ENCODE peak calls at places on chromosomes 6 and 20, in four cellular contexts. C, V, W and Z are unnamed samples.

GRCh38 chr20:3935295-3935955 is 46.2 kb downstream of the PANK2 start:
- DNase-seq in C (peak; percentile 54), V (no peak), W (no peak), Z (no peak)

GRCh38 chr6:116012471-116012949 is 48.2 kb downstream of the FRK start:
- DNase-seq in C (peak; percentile 58), V (no peak), W (no peak), Z (no peak)

GRCh38 chr6:104325341-104326172 is 534.2 kb downstream of the HACE1 start:
- DNase-seq in C (peak; percentile 58), V (no peak), W (peak; percentile 8), Z (peak; percentile 5)

GRCh38 chr6:42112351-42112750 is 30.1 kb downstream of the C6orf132 start:
- DNase-seq in C (no peak), V (no peak), W (no peak), Z (no peak)

GRCh38 chr6:13423292-13423691 is 64.1 kb downstream of the GFOD1 start:
- DNase-seq in C (no peak), V (no peak), W (no peak), Z (no peak)

GRCh38 chr20:2330090-2330695 is 34.4 kb downstream of the TGM3 start:
- DNase-seq in C (no peak), V (no peak), W (no peak), Z (no peak)

GRCh38 chr6:133568970-133569889 is 319.7 kb upstream of the TCF21 start:
- DNase-seq in C (peak; percentile 81), V (no peak), W (peak; percentile 51), Z (no peak)

GRCh38 chr6:31651602-31652191 is 764 bp downstream of the BAG6 start:
- DNase-seq in C (peak; percentile 84), V (no peak), W (peak; percentile 78), Z (no peak)

GRCh38 chr6:7312616-7313504 is at the start of gene SSR1:
- DNase-seq in C (peak; percentile 98), V (peak; percentile 79), W (peak; percentile 96), Z (peak; percentile 96)

GRCh38 chr6:35071347-35071994 is 69.7 kb downstream of the TCP11 start:
- DNase-seq in C (no peak), V (no peak), W (no peak), Z (no peak)

GRCh38 chr20:4978050-4978918 is 23.0 kb downstream of the SLC23A2 start:
- DNase-seq in C (peak; percentile 60), V (no peak), W (no peak), Z (no peak)

GRCh38 chr20:37494796-37495195 is 26.3 kb upstream of the NNAT start:
- DNase-seq in C (no peak), V (no peak), W (no peak), Z (no peak)

GRCh38 chr20:32553618-32554017 is 31.5 kb downstream of the NOL4L start:
- DNase-seq in C (no peak), V (no peak), W (no peak), Z (no peak)

GRCh38 chr20:59437601-59438031 is 137.2 kb downstream of the EDN3 start:
- DNase-seq in C (no peak), V (no peak), W (no peak), Z (no peak)

GRCh38 chr6:79188885-79189505 is 45.5 kb downstream of the HMGN3 start:
- DNase-seq in C (peak; percentile 52), V (no peak), W (no peak), Z (no peak)

GRCh38 chr6:30915591-30915946 is 1.5 kb downstream of the VARS2 start:
- DNase-seq in C (peak; percentile 83), V (no peak), W (peak; percentile 21), Z (peak; percentile 67)

GRCh38 chr6:154938245-154938583 is 56.9 kb upstream of the TIAM2 start:
- DNase-seq in C (no peak), V (no peak), W (no peak), Z (no peak)

GRCh38 chr20:3543901-3544507 is 73.2 kb downstream of the ATRN start:
- DNase-seq in C (no peak), V (no peak), W (no peak), Z (no peak)

GRCh38 chr6:44630125-44631028 is 242.9 kb downstream of the CDC5L start:
- DNase-seq in C (peak; percentile 78), V (no peak), W (peak; percentile 50), Z (peak; percentile 44)

GRCh38 chr6:14981960-14982359 is 263.9 kb upstream of the JARID2 start:
- DNase-seq in C (no peak), V (no peak), W (no peak), Z (no peak)

GRCh38 chr6:150717419-150717818 is 117.7 kb downstream of the PLEKHG1 start:
- DNase-seq in C (no peak), V (no peak), W (no peak), Z (no peak)

GRCh38 chr6:157650261-157650640 is 172.8 kb upstream of the SNX9 start:
- DNase-seq in C (no peak), V (no peak), W (no peak), Z (no peak)

GRCh38 chr6:30101939-30102700 is 10.8 kb downstream of the TRIM31 start:
- DNase-seq in C (peak; percentile 86), V (peak; percentile 51), W (peak; percentile 73), Z (peak; percentile 30)

GRCh38 chr6:161284653-161285052 is 10.8 kb upstream of the AGPAT4 start:
- DNase-seq in C (no peak), V (no peak), W (no peak), Z (no peak)

GRCh38 chr6:21740719-21741118 is 147.2 kb downstream of the SOX4 start:
- DNase-seq in C (peak; percentile 37), V (no peak), W (no peak), Z (no peak)

GRCh38 chr6:21886601-21887091 is 293.1 kb downstream of the SOX4 start:
- DNase-seq in C (no peak), V (no peak), W (no peak), Z (no peak)

GRCh38 chr6:106787327-106788196 is 158.2 kb downstream of the QRSL1 start:
- DNase-seq in C (no peak), V (no peak), W (no peak), Z (no peak)

GRCh38 chr20:47809561-47809960 is 24.3 kb upstream of the SULF2 start:
- DNase-seq in C (no peak), V (no peak), W (no peak), Z (no peak)

GRCh38 chr6:13760948-13761347 is 49.3 kb upstream of the RANBP9 start:
- DNase-seq in C (peak; percentile 91), V (no peak), W (no peak), Z (no peak)

GRCh38 chr6:19417713-19418112 is 419.5 kb upstream of the ID4 start:
- DNase-seq in C (peak; percentile 34), V (no peak), W (no peak), Z (no peak)

GRCh38 chr6:168118935-168119334 is 39.9 kb upstream of the FRMD1 start:
- DNase-seq in C (no peak), V (no peak), W (no peak), Z (no peak)

GRCh38 chr6:108555399-108556052 is 5.2 kb upstream of the FOXO3 start:
- DNase-seq in C (no peak), V (no peak), W (no peak), Z (no peak)

GRCh38 chr20:36574278-36575065 is 1.1 kb downstream of the TGIF2 start:
- DNase-seq in C (peak; percentile 62), V (peak; percentile 18), W (peak; percentile 53), Z (peak; percentile 48)

GRCh38 chr20:36861875-36862801 is 13.8 kb upstream of the TLDC2 start:
- DNase-seq in C (peak; percentile 80), V (no peak), W (no peak), Z (no peak)

GRCh38 chr20:40848530-40848929 is 159.5 kb upstream of the MAFB start:
- DNase-seq in C (no peak), V (no peak), W (no peak), Z (no peak)